ENCODE peak calls at places on chromosomes 12 and 14, in nine cellular contexts. P is A673, E is cardiac fibroblast, M is colonic mucosa, W is tibial artery, H is heart left ventricle, F is esophagus muscularis mucosa, B is lower leg skin, U is stomach. X is an unnamed sample.

GRCh38 chr14:83164591-83164990 is 1630.9 kb upstream of the SEL1L start:
- DNase-seq in P (no peak), E (no peak), M (no peak), W (no peak), H (no peak), F (no peak), B (no peak), U (no peak), X (no peak)

GRCh38 chr14:93106541-93107156 is 9.1 kb downstream of the ITPK1 start:
- DNase-seq in P (no peak), E (no peak), M (no peak), W (no peak), H (no peak), F (no peak), B (no peak), U (no peak), X (no peak)

GRCh38 chr12:8038659-8039114 is 6.2 kb downstream of the FOXJ2 start:
- DNase-seq in P (peak), E (peak), M (peak), W (peak), H (peak), F (no peak), B (no peak), U (peak), X (no peak)

GRCh38 chr12:67069451-67070306 is 199.5 kb upstream of the CAND1 start:
- DNase-seq in P (peak), E (peak), M (peak), W (peak), H (no peak), F (no peak), B (peak), U (peak), X (no peak)

GRCh38 chr12:56836317-56836716 is 73.2 kb downstream of the HSD17B6 start:
- DNase-seq in P (peak), E (peak), M (no peak), W (no peak), H (no peak), F (no peak), B (no peak), U (no peak), X (peak)

GRCh38 chr14:32666310-32666709 is 272.4 kb upstream of the NPAS3 start:
- DNase-seq in P (peak), E (no peak), M (no peak), W (no peak), H (no peak), F (no peak), B (no peak), U (no peak), X (no peak)

GRCh38 chr12:5305425-5305824 is 126.5 kb upstream of the NTF3 start:
- DNase-seq in P (no peak), E (no peak), M (no peak), W (peak), H (no peak), F (no peak), B (peak), U (no peak), X (no peak)

GRCh38 chr14:75793806-75794205 is 132.8 kb downstream of the TTLL5 start:
- DNase-seq in P (no peak), E (peak), M (no peak), W (no peak), H (no peak), F (no peak), B (no peak), U (no peak), X (no peak)

GRCh38 chr14:69535230-69535848 is 39.3 kb downstream of the CCDC177 start:
- DNase-seq in P (peak), E (peak), M (peak), W (peak), H (peak), F (no peak), B (no peak), U (peak), X (no peak)

GRCh38 chr14:37591311-37591940 is 3.6 kb downstream of the FOXA1 start:
- DNase-seq in P (no peak), E (no peak), M (peak), W (no peak), H (no peak), F (no peak), B (no peak), U (peak), X (no peak)

GRCh38 chr12:50642755-50643154 is 121.1 kb upstream of the ATF1 start:
- DNase-seq in P (no peak), E (no peak), M (no peak), W (no peak), H (no peak), F (no peak), B (no peak), U (no peak), X (no peak)

GRCh38 chr14:99749142-99749541 is 44.1 kb upstream of the EML1 start:
- DNase-seq in P (no peak), E (no peak), M (no peak), W (no peak), H (no peak), F (no peak), B (no peak), U (no peak), X (no peak)

GRCh38 chr14:80636071-80636470 is 305.5 kb downstream of the CEP128 start:
- DNase-seq in P (no peak), E (peak), M (no peak), W (no peak), H (no peak), F (no peak), B (no peak), U (no peak), X (no peak)

GRCh38 chr12:132617135-132617701 is 1.4 kb upstream of the P2RX2 start:
- DNase-seq in P (no peak), E (no peak), M (no peak), W (no peak), H (no peak), F (no peak), B (no peak), U (no peak), X (no peak)

GRCh38 chr14:42110167-42110566 is 503.5 kb downstream of the LRFN5 start:
- DNase-seq in P (peak), E (peak), M (no peak), W (no peak), H (no peak), F (no peak), B (no peak), U (no peak), X (no peak)

GRCh38 chr14:35534884-35535793 is 1.2 kb downstream of the INSM2 start:
- DNase-seq in P (peak), E (peak), M (peak), W (peak), H (peak), F (no peak), B (peak), U (peak), X (no peak)

GRCh38 chr14:31787377-31787776 is 226.2 kb downstream of the NUBPL start:
- DNase-seq in P (peak), E (no peak), M (no peak), W (no peak), H (no peak), F (no peak), B (no peak), U (no peak), X (peak)

GRCh38 chr12:51751657-51752056 is 96.9 kb downstream of the FIGNL2 start:
- DNase-seq in P (peak), E (peak), M (no peak), W (no peak), H (peak), F (no peak), B (no peak), U (no peak), X (no peak)

GRCh38 chr12:28130625-28131598 is 59.3 kb upstream of the CCDC91 start:
- DNase-seq in P (peak), E (peak), M (no peak), W (no peak), H (peak), F (no peak), B (no peak), U (no peak), X (no peak)

GRCh38 chr12:20472089-20472488 is 103.8 kb downstream of the PDE3A start:
- DNase-seq in P (no peak), E (peak), M (no peak), W (no peak), H (no peak), F (no peak), B (no peak), U (no peak), X (no peak)

GRCh38 chr14:76430475-76430980 is 54.6 kb downstream of the ESRRB start:
- DNase-seq in P (no peak), E (no peak), M (no peak), W (no peak), H (no peak), F (no peak), B (no peak), U (no peak), X (no peak)

GRCh38 chr14:95516554-95517209 is at the start of gene SYNE3:
- DNase-seq in P (peak), E (peak), M (peak), W (peak), H (peak), F (no peak), B (peak), U (peak), X (no peak)

GRCh38 chr14:91830777-91831176 is 36.6 kb downstream of the TC2N start:
- DNase-seq in P (no peak), E (no peak), M (peak), W (no peak), H (peak), F (no peak), B (no peak), U (peak), X (no peak)

GRCh38 chr14:80310950-80311349 is 99.6 kb upstream of the DIO2 start:
- DNase-seq in P (peak), E (peak), M (no peak), W (no peak), H (no peak), F (no peak), B (no peak), U (no peak), X (no peak)

GRCh38 chr12:49777800-49778748 is 36.7 kb downstream of the TMBIM6 start:
- DNase-seq in P (peak), E (peak), M (peak), W (no peak), H (peak), F (no peak), B (no peak), U (peak), X (no peak)

GRCh38 chr14:105589161-105589925 is 63.0 kb downstream of the TMEM121 start:
- DNase-seq in P (no peak), E (no peak), M (no peak), W (no peak), H (no peak), F (no peak), B (no peak), U (no peak), X (no peak)

GRCh38 chr14:91953170-91953985 is 5.9 kb upstream of the FBLN5 start:
- DNase-seq in P (no peak), E (peak), M (no peak), W (no peak), H (no peak), F (peak), B (no peak), U (no peak), X (no peak)

GRCh38 chr12:53424626-53425514 is 1.2 kb downstream of the AMHR2 start:
- DNase-seq in P (no peak), E (peak), M (no peak), W (no peak), H (no peak), F (no peak), B (no peak), U (no peak), X (no peak)

GRCh38 chr12:94545937-94546771 is 86.5 kb upstream of the CEP83 start:
- DNase-seq in P (peak), E (peak), M (peak), W (no peak), H (peak), F (no peak), B (no peak), U (peak), X (no peak)

GRCh38 chr12:54688309-54689033 is 40.3 kb upstream of the DCD start:
- DNase-seq in P (no peak), E (no peak), M (no peak), W (no peak), H (no peak), F (no peak), B (no peak), U (peak), X (no peak)

GRCh38 chr12:71282020-71282419 is 124.2 kb upstream of the TSPAN8 start:
- DNase-seq in P (no peak), E (no peak), M (no peak), W (no peak), H (no peak), F (no peak), B (no peak), U (no peak), X (no peak)

GRCh38 chr12:113895176-113895575 is 70.9 kb downstream of the RBM19 start:
- DNase-seq in P (no peak), E (no peak), M (no peak), W (no peak), H (no peak), F (no peak), B (no peak), U (no peak), X (no peak)

GRCh38 chr12:127628655-127629054 is 638.3 kb upstream of the TMEM132C start:
- DNase-seq in P (peak), E (no peak), M (no peak), W (no peak), H (no peak), F (no peak), B (no peak), U (no peak), X (no peak)

GRCh38 chr14:93110856-93111419 is 4.8 kb downstream of the ITPK1 start:
- DNase-seq in P (no peak), E (no peak), M (no peak), W (no peak), H (no peak), F (no peak), B (no peak), U (no peak), X (no peak)

GRCh38 chr14:84036863-84037262 is 1493.1 kb upstream of the FLRT2 start:
- DNase-seq in P (no peak), E (peak), M (no peak), W (no peak), H (no peak), F (no peak), B (no peak), U (no peak), X (no peak)

GRCh38 chr12:54784115-54784514 is 70.2 kb upstream of the MUCL1 start:
- DNase-seq in P (no peak), E (no peak), M (no peak), W (no peak), H (no peak), F (no peak), B (no peak), U (no peak), X (no peak)

GRCh38 chr12:13130981-13131380 is 27.5 kb upstream of the GSG1 start:
- DNase-seq in P (no peak), E (no peak), M (no peak), W (no peak), H (no peak), F (no peak), B (no peak), U (no peak), X (no peak)

GRCh38 chr12:13133886-13134285 is 30.4 kb upstream of the GSG1 start:
- DNase-seq in P (no peak), E (no peak), M (no peak), W (no peak), H (no peak), F (no peak), B (no peak), U (no peak), X (no peak)

GRCh38 chr12:13135336-13136178 is 32.1 kb upstream of the GSG1 start:
- DNase-seq in P (no peak), E (peak), M (no peak), W (peak), H (no peak), F (no peak), B (peak), U (peak), X (peak)
- TF ChIP-seq CTCF in P (no peak), E (no peak), M (no peak), W (no peak), H (no peak), F (no peak), B (no peak), U (no peak), X (peak)

GRCh38 chr14:67620217-67620789 is 583 bp downstream of the ARG2 start:
- DNase-seq in P (peak), E (no peak), M (peak), W (no peak), H (no peak), F (no peak), B (peak), U (peak), X (no peak)
- H3K4me3 ChIP-seq in P (peak), E (peak), M (peak), W (peak), H (peak), F (peak), B (peak), U (peak), X (peak)

GRCh38 chr14:104143071-104143470 is 4.7 kb downstream of the KIF26A start:
- DNase-seq in P (no peak), E (no peak), M (no peak), W (peak), H (no peak), F (no peak), B (no peak), U (no peak), X (no peak)
- TF ChIP-seq CTCF in P (no peak), E (no peak), M (no peak), W (no peak), H (no peak), F (no peak), B (no peak), U (no peak), X (no peak)

DNA sequence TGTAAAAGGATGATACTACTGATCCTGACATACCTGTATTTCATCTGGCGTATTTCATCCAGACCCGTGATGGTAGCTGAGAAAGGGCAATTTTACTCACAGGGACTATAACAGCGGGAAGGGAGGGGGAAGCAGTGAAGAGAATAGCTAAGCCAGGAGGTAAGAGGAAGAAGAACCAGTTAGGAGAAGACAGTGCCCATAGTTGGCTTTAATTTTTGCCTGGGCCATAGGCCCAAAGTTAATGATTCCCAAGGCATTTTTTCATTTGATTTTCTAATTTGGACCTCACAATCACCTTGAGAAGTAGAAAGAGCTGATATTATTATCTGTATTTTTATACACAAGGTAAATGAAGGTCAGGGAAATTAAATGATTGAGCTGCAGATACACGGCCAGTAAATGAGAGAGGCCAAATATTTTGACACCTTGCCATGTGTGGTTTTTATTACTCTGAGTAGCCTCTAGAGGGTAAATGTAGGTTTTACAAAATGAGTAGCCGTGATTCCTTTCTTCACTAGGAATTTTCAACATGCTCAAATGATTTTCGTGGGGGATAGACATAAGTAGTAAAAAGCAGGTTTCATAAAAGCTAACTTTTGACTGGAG is 382.2 kb downstream of the FUT8 start:
- DNase-seq in P (no peak), E (no peak), M (no peak), W (no peak), H (no peak), F (no peak), B (no peak), U (no peak), X (no peak)
- H3K4me3 ChIP-seq in P (no peak), E (no peak), M (no peak), W (no peak), H (no peak), F (no peak), B (no peak), U (no peak), X (no peak)

X was measured in epithelial cell of proximal tubule.